ENCODE peak calls at places on chromosomes 3 and 15, in ten cellular contexts. Q is heart left ventricle; P is H9; K is body of pancreas; F is CD8-positive, alpha-beta memory T cell; T is psoas muscle; E is left ventricle myocardium inferior; I is testis; V is IMR-90; L is aorta. U is an unnamed sample.

GRCh38 chr15:75661041-75661778 is 13.5 kb downstream of the SNX33 start:
- DNase-seq in K (peak; percentile 53), F (no peak), P (peak; percentile 76), I (peak; percentile 80), V (peak; percentile 91), T (peak; percentile 90), L (peak; percentile 96), Q (peak; percentile 90), E (peak; percentile 86), U (peak; percentile 90)

GRCh38 chr3:126340081-126340511 is 17.1 kb downstream of the KLF15 start:
- DNase-seq in K (no peak), F (no peak), I (peak; percentile 10), T (peak; percentile 71), V (no peak), P (no peak), E (peak; percentile 25), Q (peak; percentile 76), L (peak; percentile 77), U (no peak)

GRCh38 chr3:67649681-67650080 is 4.7 kb downstream of the SUCLG2 start:
- DNase-seq in K (no peak), Q (no peak), T (no peak), E (no peak), V (no peak), P (no peak), I (no peak), L (no peak), F (no peak), U (no peak)

GRCh38 chr3:14431928-14432834 is 29.8 kb downstream of the SLC6A6 start:
- DNase-seq in I (peak; percentile 66), L (peak; percentile 97), V (peak; percentile 85), F (peak; percentile 92), P (peak; percentile 81), T (peak; percentile 94), Q (peak; percentile 95), E (peak; percentile 86), K (peak; percentile 42), U (peak; percentile 94)

GRCh38 chr3:72155391-72156064 is 370.6 kb upstream of the PROK2 start:
- DNase-seq in E (peak; percentile 35), F (no peak), P (no peak), Q (peak; percentile 72), V (peak; percentile 98), T (peak; percentile 70), L (peak; percentile 84), I (peak; percentile 49), K (peak; percentile 22), U (peak; percentile 33)

GRCh38 chr3:54046677-54047214 is 75.6 kb upstream of the CACNA2D3 start:
- DNase-seq in Q (peak; percentile 31), E (no peak), F (no peak), V (no peak), I (peak; percentile 44), P (no peak), L (no peak), K (peak; percentile 12), T (no peak), U (no peak)

GRCh38 chr3:126135056-126135397 is 45.4 kb downstream of the ALDH1L1 start:
- DNase-seq in K (peak; percentile 9), Q (no peak), L (no peak), V (no peak), I (peak; percentile 7), T (peak; percentile 26), P (peak; percentile 12), E (no peak), F (no peak), U (no peak)

GRCh38 chr3:124202754-124203153 is 210.8 kb upstream of the ROPN1 start:
- DNase-seq in P (no peak), Q (peak; percentile 79), K (peak; percentile 18), V (no peak), L (peak; percentile 81), I (peak; percentile 71), E (peak; percentile 79), F (no peak), T (peak; percentile 70), U (peak; percentile 36)

GRCh38 chr3:46536758-46537157 is 29.3 kb downstream of the LRRC2 start:
- DNase-seq in L (no peak), K (no peak), I (no peak), P (no peak), V (no peak), F (no peak), T (peak; percentile 62), Q (no peak), E (no peak), U (no peak)

GRCh38 chr3:139414608-139415224 is 25.3 kb upstream of the COPB2 start:
- DNase-seq in Q (no peak), L (no peak), T (no peak), I (no peak), K (no peak), P (no peak), F (no peak), V (no peak), E (no peak), U (no peak)

GRCh38 chr3:154844863-154845262 is 235.3 kb upstream of the MME start:
- DNase-seq in V (no peak), K (no peak), P (no peak), L (no peak), I (no peak), Q (no peak), T (no peak), E (no peak), F (no peak), U (no peak)

GRCh38 chr15:76151599-76151974 is 91.8 kb downstream of the TMEM266 start:
- DNase-seq in E (no peak), L (no peak), V (no peak), P (peak; percentile 81), I (no peak), Q (no peak), F (no peak), K (no peak), T (no peak), U (no peak)

GRCh38 chr3:58049143-58049785 is 41.0 kb downstream of the FLNB start:
- DNase-seq in E (peak; percentile 35), Q (peak; percentile 70), F (no peak), L (no peak), T (no peak), I (no peak), P (peak; percentile 92), K (peak; percentile 82), V (peak; percentile 90), U (peak; percentile 66)

GRCh38 chr3:168807426-168807825 is 711.7 kb upstream of the GOLIM4 start:
- DNase-seq in E (no peak), Q (no peak), K (no peak), F (no peak), P (peak; percentile 31), T (no peak), I (no peak), L (no peak), V (no peak), U (no peak)

DNA sequence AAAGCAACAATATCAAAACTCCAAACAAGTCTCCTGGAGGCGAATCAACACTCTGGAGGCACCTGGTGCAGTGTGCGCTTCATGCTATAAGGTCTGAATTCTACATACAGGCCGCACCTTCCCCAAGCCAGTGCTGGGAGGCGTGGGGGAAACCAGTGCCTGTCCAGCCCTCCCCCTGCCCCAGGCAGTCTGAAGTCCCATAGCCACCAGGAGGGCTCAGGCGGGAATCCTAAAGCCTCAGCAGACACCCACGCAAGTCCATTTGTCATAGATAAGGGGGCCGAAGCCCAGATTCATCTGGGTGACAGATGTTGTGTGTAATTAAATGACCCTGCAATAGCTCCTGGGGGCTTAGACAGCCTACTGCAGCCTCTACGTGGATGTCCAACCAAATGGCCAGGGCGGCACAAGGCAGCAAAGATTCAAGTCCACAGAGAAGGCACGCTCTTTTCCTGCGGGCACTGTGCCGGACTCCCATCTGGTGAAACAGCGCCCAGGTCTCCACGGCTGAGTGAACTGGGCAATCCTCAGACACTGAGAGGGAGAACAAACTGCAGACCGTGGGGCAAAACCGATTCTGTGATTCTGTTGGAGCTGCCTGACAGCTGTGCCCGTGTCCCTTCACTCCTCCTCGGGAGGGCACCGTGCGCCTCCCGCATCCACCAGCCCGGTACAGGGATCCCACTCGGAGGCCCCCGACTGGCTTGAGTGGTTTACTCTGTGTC is 64.8 kb downstream of the ATP10A start:
- DNase-seq in Q (no peak), K (no peak), E (no peak), F (no peak), L (no peak), T (no peak), V (peak; percentile 54), I (no peak), P (peak; percentile 24), U (no peak)
- H3K9me3 ChIP-seq in Q (no peaks in the 10 kb centered on the region), K (no peaks in the 10 kb centered on the region), E (no peaks in the 10 kb centered on the region), F (no peaks in the 10 kb centered on the region), L (no peaks in the 10 kb centered on the region), T (no peaks in the 10 kb centered on the region), V (no peaks in the 10 kb centered on the region), I (no peaks in the 10 kb centered on the region), P (no peaks in the 10 kb centered on the region), U (no peaks in the 10 kb centered on the region)

GRCh38 chr3:98921957-98922356 is 20.5 kb upstream of the DCBLD2 start:
- DNase-seq in T (no peak), Q (no peak), K (no peak), P (no peak), L (no peak), E (no peak), V (no peak), I (no peak), F (no peak), U (no peak)
- H3K27ac ChIP-seq in T (no peak overlapping the region), Q (no peak overlapping the region), K (no peak overlapping the region), P (no peak overlapping the region), L (no peak overlapping the region), E (peak overlapping the region; percentile 31), V (no peak overlapping the region), I (no peak overlapping the region), F (no peak overlapping the region), U (no peak overlapping the region)

DNA sequence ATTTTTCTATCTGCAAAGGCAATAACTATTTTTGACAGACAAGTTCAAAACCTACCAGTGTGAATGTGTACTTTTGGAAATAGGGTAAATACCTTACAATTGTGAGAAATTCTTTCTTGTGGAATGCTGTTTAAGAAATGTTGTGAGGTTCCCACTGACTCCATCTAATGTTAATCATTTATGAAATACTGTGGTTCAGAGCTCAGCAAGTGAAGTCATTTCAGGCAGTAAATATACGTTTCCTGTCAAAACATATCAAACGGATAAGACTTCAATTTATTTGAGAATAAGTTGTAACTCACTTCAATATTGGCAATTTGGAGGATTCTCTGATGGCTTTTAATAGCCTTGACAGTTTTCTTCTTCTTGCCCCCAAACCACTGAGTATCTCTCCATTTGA is 16.4 kb downstream of the TAFA4 start:
- DNase-seq in I (no peak), E (no peak), F (no peak), P (no peak), L (no peak), Q (no peak), V (no peak), T (no peak), K (no peak), U (no peak)
- H3K9me3 ChIP-seq in I (no peaks in the 10 kb centered on the region), E (no peaks in the 10 kb centered on the region), F (no peaks in the 10 kb centered on the region), P (no peaks in the 10 kb centered on the region), L (no peaks in the 10 kb centered on the region), Q (no peaks in the 10 kb centered on the region), V (no peaks in the 10 kb centered on the region), T (no peaks in the 10 kb centered on the region), K (no peaks in the 10 kb centered on the region), U (no peaks in the 10 kb centered on the region)

DNA sequence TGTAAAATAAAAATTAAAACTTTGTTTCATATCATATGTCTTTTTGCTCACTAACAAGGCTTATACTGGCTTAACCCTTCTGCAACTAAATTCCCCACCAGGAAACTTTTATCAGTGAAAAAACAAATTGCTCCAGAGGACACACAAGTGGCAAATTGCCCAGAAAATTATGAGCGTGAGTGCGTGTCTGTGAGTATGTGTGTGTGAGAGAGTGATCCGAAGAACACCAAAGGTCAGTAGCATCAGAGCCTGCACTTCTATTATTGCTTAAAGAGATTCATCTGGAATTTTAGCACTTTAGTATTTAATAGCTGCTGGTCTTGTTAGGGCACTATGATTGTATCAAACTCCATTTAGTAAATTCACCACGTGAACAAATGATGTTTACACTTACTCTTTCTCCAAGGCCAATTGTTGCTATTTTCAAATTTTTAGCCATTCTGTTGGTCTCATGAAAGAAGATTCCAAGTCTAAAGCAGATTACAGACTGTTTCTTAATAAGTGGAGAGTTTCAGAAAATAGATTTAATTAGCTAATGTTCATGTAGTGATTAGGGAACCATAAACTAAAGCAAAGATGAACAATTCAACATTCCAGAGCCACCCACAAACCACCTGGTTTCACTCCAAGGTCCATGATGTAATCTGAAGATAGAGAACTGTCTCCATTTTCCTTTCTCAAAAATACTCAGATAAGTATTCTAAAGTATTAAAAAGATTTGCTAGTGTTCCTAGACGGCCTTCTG is 91.1 kb upstream of the IL12A start:
- DNase-seq in T (no peak), E (no peak), L (no peak), K (no peak), F (no peak), I (no peak), P (no peak), Q (no peak), V (peak; percentile 81), U (no peak)
- H3K27ac ChIP-seq in T (peak overlapping the region; percentile 53), E (peak overlapping the region; percentile 68), L (no peak overlapping the region), K (no peak overlapping the region), F (no peak overlapping the region), I (peak overlapping the region; percentile 23), P (no peak overlapping the region), Q (no peak overlapping the region), V (peak overlapping the region; percentile 10), U (no peak overlapping the region)

U was measured in lung.